ENCODE peak calls at places on chromosomes 2 and 18, in nine cellular contexts. I is activated T-helper 1 cell treated with Interleukin-2 at 50 U/mL for 16 hours; Y is stimulated activated CD4-positive, alpha-beta T cell treated with anti-CD3 and anti-CD28 coated beads, Interleukin-4, amount 100 ng/mL, for 24 hours; P is COR-L47; H is HCT116; K is amniotic stem cell; V is pons; Z is small intestine; T is RWPE1. L is an unnamed sample.

GRCh38 chr2:156673271-156673615 is 237.1 kb downstream of the GPD2 start:
- DNase-seq in I (no peak), Y (no peak), P (no peak), H (no peak), K (no peak), V (no peak), Z (no peak), T (no peak), L (no peak)

GRCh38 chr18:75818336-75818735 is 390.8 kb upstream of the SMIM21 start:
- DNase-seq in I (no peak), Y (no peak), P (no peak), H (no peak), K (no peak), V (no peak), Z (no peak), T (no peak), L (no peak)

GRCh38 chr2:221680548-221680947 is 108.4 kb upstream of the EPHA4 start:
- DNase-seq in I (no peak), Y (no peak), P (no peak), H (no peak), K (no peak), V (no peak), Z (no peak), T (no peak), L (no peak)

GRCh38 chr18:59093668-59094067 is 46.0 kb upstream of the SEC11C start:
- DNase-seq in I (no peak), Y (no peak), P (no peak), H (no peak), K (no peak), V (no peak), Z (no peak), T (no peak), L (no peak)

GRCh38 chr18:45291616-45292612 is 323.4 kb upstream of the SLC14A2 start:
- DNase-seq in I (no peak), Y (no peak), P (no peak), H (no peak), K (no peak), V (no peak), Z (no peak), T (no peak), L (peak)

GRCh38 chr2:96773922-96774321 is 13.2 kb downstream of the CNNM4 start:
- DNase-seq in I (peak), Y (peak), P (peak), H (no peak), K (no peak), V (no peak), Z (peak), T (no peak), L (no peak)

GRCh38 chr2:53631313-53632125 is 136.1 kb upstream of the CHAC2 start:
- DNase-seq in I (no peak), Y (no peak), P (no peak), H (no peak), K (no peak), V (no peak), Z (peak), T (no peak), L (no peak)

GRCh38 chr2:23385748-23386421 is 906 bp downstream of the KLHL29 start:
- DNase-seq in I (no peak), Y (no peak), P (peak), H (no peak), K (no peak), V (no peak), Z (no peak), T (peak), L (no peak)

GRCh38 chr2:68385232-68385906 is 20.3 kb downstream of the PLEK start:
- DNase-seq in I (no peak), Y (peak), P (no peak), H (no peak), K (no peak), V (no peak), Z (no peak), T (no peak), L (no peak)

GRCh38 chr18:8609711-8610441 is 639 bp downstream of the RAB12 start:
- DNase-seq in I (no peak), Y (peak), P (no peak), H (no peak), K (no peak), V (no peak), Z (peak), T (no peak), L (no peak)

L was measured in MCF 10A.